ENCODE peak calls at places on chromosomes 12 and 14, in six cellular contexts. Z, V, W, P, O and H are unnamed samples.

GRCh38 chr14:48504921-48505320 is 829.5 kb upstream of the MDGA2 start:
- DNase-seq in Z (no peak), V (no peak), W (no peak), P (no peak), O (no peak), H (no peak)

GRCh38 chr14:32202468-32202865 is 602 bp downstream of the RNU6-8 start:
- DNase-seq in Z (no peak), V (peak; percentile 28), W (peak; percentile 7), P (no peak), O (no peak), H (no peak)

GRCh38 chr14:30525833-30526232 is 33.1 kb upstream of the G2E3 start:
- DNase-seq in Z (no peak), V (no peak), W (no peak), P (no peak), O (no peak), H (no peak)

GRCh38 chr14:91171291-91171690 is 57.4 kb downstream of the DGLUCY start:
- DNase-seq in Z (no peak), V (no peak), W (no peak), P (no peak), O (no peak), H (no peak)

GRCh38 chr14:74501135-74501614 is 7.6 kb downstream of the ISCA2 start:
- DNase-seq in Z (peak; percentile 76), V (peak; percentile 93), W (peak; percentile 46), P (no peak), O (peak; percentile 49), H (peak; percentile 56)

GRCh38 chr14:69281450-69282169 is 21.7 kb downstream of the GALNT16 start:
- DNase-seq in Z (no peak), V (no peak), W (no peak), P (no peak), O (no peak), H (no peak)

GRCh38 chr12:119959435-119959834 is 29.6 kb upstream of the BICDL1 start:
- DNase-seq in Z (peak; percentile 29), V (peak; percentile 21), W (no peak), P (no peak), O (no peak), H (peak; percentile 76)

GRCh38 chr12:55060970-55061543 is 41.3 kb downstream of the NEUROD4 start:
- DNase-seq in Z (no peak), V (no peak), W (no peak), P (no peak), O (no peak), H (no peak)

GRCh38 chr14:60346706-60347105 is 97.7 kb downstream of the PPM1A start:
- DNase-seq in Z (no peak), V (no peak), W (no peak), P (no peak), O (no peak), H (no peak)

GRCh38 chr14:77980475-77981321 is 180.8 kb downstream of the ADCK1 start:
- DNase-seq in Z (peak; percentile 10), V (peak; percentile 71), W (peak; percentile 42), P (no peak), O (no peak), H (no peak)

GRCh38 chr14:61475316-61475715 is 153.9 kb downstream of the PRKCH start:
- DNase-seq in Z (no peak), V (peak; percentile 88), W (peak; percentile 44), P (no peak), O (peak; percentile 53), H (no peak)

GRCh38 chr14:78341827-78342389 is 171.7 kb downstream of the NRXN3 start:
- DNase-seq in Z (peak; percentile 67), V (no peak), W (no peak), P (no peak), O (no peak), H (peak; percentile 63)

GRCh38 chr14:73633517-73634332 is 11.1 kb upstream of the DNAL1 start:
- DNase-seq in Z (peak; percentile 54), V (peak; percentile 85), W (peak; percentile 77), P (no peak), O (peak; percentile 62), H (peak; percentile 6)

GRCh38 chr12:110180591-110181005 is 56.4 kb downstream of the IFT81 start:
- DNase-seq in Z (no peak), V (no peak), W (no peak), P (no peak), O (no peak), H (no peak)

GRCh38 chr12:49233842-49234526 is 30.9 kb upstream of the TUBA1C start:
- DNase-seq in Z (no peak), V (peak; percentile 31), W (peak; percentile 36), P (peak; percentile 12), O (no peak), H (no peak)

GRCh38 chr12:71804505-71804904 is 35.1 kb upstream of the TBC1D15 start:
- DNase-seq in Z (no peak), V (peak; percentile 77), W (no peak), P (no peak), O (no peak), H (no peak)

GRCh38 chr12:93778306-93778705 is 101.1 kb downstream of the CRADD start:
- DNase-seq in Z (peak; percentile 34), V (no peak), W (peak; percentile 30), P (peak; percentile 31), O (no peak), H (no peak)

GRCh38 chr14:75295061-75295461 is 16.4 kb downstream of the FOS start:
- DNase-seq in Z (peak; percentile 50), V (peak; percentile 68), W (peak; percentile 80), P (no peak), O (peak; percentile 81), H (no peak)

GRCh38 chr14:24339284-24340151 is at the start of gene RIPK3:
- DNase-seq in Z (no peak), V (peak; percentile 72), W (peak; percentile 93), P (no peak), O (no peak), H (no peak)

GRCh38 chr12:126782083-126782482 is 1484.9 kb upstream of the TMEM132C start:
- DNase-seq in Z (no peak), V (no peak), W (no peak), P (no peak), O (no peak), H (no peak)

GRCh38 chr12:69106482-69107118 is 132.8 kb upstream of the CPSF6 start:
- DNase-seq in Z (no peak), V (no peak), W (no peak), P (no peak), O (no peak), H (no peak)

GRCh38 chr14:91284791-91285548 is 40.5 kb upstream of the GPR68 start:
- DNase-seq in Z (no peak), V (no peak), W (no peak), P (no peak), O (no peak), H (no peak)

GRCh38 chr14:90062852-90063539 is 1.2 kb downstream of the KCNK13 start:
- DNase-seq in Z (no peak), V (peak; percentile 21), W (no peak), P (no peak), O (no peak), H (no peak)
- H3K4me3 ChIP-seq in Z (no peak overlapping the region), V (peak overlapping the region; percentile 86), W (no peak overlapping the region), P (peak overlapping the region; percentile 74), O (no peak overlapping the region), H (no peak overlapping the region)

DNA sequence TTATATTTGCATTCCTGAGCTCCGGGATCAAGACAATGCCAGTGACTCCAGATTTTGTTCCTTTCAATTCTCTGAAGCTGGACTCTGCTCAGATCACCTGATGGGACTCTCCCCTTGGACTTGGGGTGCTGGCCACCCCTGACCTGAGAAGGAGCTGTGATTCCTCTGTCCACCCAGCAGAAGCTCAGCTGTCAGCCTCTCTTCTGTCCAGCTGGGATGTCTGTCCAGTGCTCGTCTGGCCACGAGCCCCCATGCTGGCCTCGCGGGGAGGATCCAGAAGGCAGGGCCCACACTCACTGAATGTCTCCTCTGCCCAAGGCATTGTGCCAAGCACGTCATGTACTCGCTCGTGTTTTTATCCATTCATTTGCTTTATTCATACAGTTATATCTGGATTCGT is 14.3 kb upstream of the SLC24A4 start:
- DNase-seq in Z (no peak), V (no peak), W (no peak), P (no peak), O (no peak), H (peak; percentile 10)
- TF ChIP-seq CTCF in Z (no peak), V (no peak), W (no peak), P (no peak), O (no peak), H (no peak)

GRCh38 chr12:14261096-14261495 is 104.4 kb upstream of the ATF7IP start:
- DNase-seq in Z (no peak), V (peak; percentile 60), W (peak; percentile 35), P (no peak), O (no peak), H (no peak)
- H3K4me3 ChIP-seq in Z (peak overlapping the region; percentile 8), V (peak overlapping the region; percentile 37), W (no peak overlapping the region), P (no peak overlapping the region), O (no peak overlapping the region), H (no peak overlapping the region)

DNA sequence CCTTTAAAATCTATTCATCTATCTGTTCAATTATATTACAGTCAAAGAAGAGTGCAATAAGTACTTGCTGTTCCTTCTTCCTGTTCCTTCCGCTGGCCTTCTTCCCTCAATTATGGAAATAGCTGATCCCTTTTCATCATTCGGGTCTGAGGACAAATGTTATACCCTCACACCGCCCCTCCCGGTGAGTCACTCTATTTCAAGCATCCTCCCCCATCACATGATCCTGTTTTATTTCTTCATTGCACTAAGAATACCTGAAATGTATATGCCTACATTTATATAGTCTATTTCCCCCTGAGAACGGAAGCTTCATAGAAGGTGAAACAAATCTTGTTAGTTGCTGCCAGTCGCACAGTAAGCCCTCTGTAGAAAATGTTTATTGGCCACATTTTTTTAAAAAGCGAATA is 2.5 kb downstream of the SLC38A1 start:
- DNase-seq in Z (no peak), V (peak; percentile 58), W (peak; percentile 57), P (no peak), O (peak; percentile 41), H (no peak)
- TF ChIP-seq CTCF in Z (no peak), V (no peak), W (no peak), P (no peak), O (no peak), H (no peak)

GRCh38 chr14:76940057-76940456 is 88.5 kb downstream of the IRF2BPL start:
- DNase-seq in Z (no peak), V (no peak), W (no peak), P (no peak), O (no peak), H (no peak)

GRCh38 chr14:76939015-76939742 is 89.3 kb downstream of the IRF2BPL start:
- DNase-seq in Z (no peak), V (no peak), W (no peak), P (no peak), O (no peak), H (no peak)

GRCh38 chr14:76942288-76942778 is 86.2 kb downstream of the IRF2BPL start:
- DNase-seq in Z (no peak), V (no peak), W (no peak), P (no peak), O (no peak), H (no peak)

GRCh38 chr14:76943072-76943471 is 85.4 kb downstream of the IRF2BPL start:
- DNase-seq in Z (no peak), V (no peak), W (no peak), P (no peak), O (no peak), H (no peak)

GRCh38 chr14:76941544-76942287 is 86.8 kb downstream of the IRF2BPL start:
- DNase-seq in Z (no peak), V (no peak), W (no peak), P (no peak), O (no peak), H (no peak)
- H3K4me3 ChIP-seq in Z (no peak overlapping the region), V (no peak overlapping the region), W (no peak overlapping the region), P (no peak overlapping the region), O (no peak overlapping the region), H (no peak overlapping the region)

GRCh38 chr12:96327889-96328288 is 72.3 kb downstream of the CDK17 start:
- DNase-seq in Z (no peak), V (no peak), W (no peak), P (no peak), O (no peak), H (no peak)
- TF ChIP-seq CTCF in Z (no peak), V (no peak), W (no peak), P (no peak), O (no peak), H (no peak)

GRCh38 chr14:20614038-20614840 is 23.1 kb upstream of the RNASE12 start:
- DNase-seq in Z (peak; percentile 6), V (no peak), W (peak; percentile 55), P (no peak), O (peak; percentile 49), H (no peak)
- H3K4me3 ChIP-seq in Z (peak overlapping the region; percentile 37), V (peak overlapping the region; percentile 74), W (peak overlapping the region; percentile 6), P (peak overlapping the region; percentile 77), O (peak overlapping the region; percentile 50), H (peak overlapping the region; percentile 66)